ENCODE peak calls at places on chromosomes 5 and 9, in ten cellular contexts. X, H, R, O, Q, N, P, C, Y and U are unnamed samples.

GRCh38 chr5:133232011-133232410 is 180.2 kb downstream of the HSPA4 start:
- DNase-seq in X (no peak), H (no peak), R (no peak), O (no peak), Q (no peak), N (no peak), P (no peak), C (no peak), Y (no peak), U (no peak)

GRCh38 chr5:124287813-124288212 is 458.6 kb downstream of the ZNF608 start:
- DNase-seq in X (no peak), H (no peak), R (no peak), O (no peak), Q (no peak), N (no peak), P (no peak), C (no peak), Y (no peak), U (no peak)

GRCh38 chr9:136020206-136020605 is 59.0 kb upstream of the UBAC1 start:
- DNase-seq in X (no peak), H (no peak), R (no peak), O (no peak), Q (no peak), N (no peak), P (no peak), C (no peak), Y (no peak), U (no peak)

GRCh38 chr5:145825751-145826180 is 9.4 kb downstream of the PRELID2 start:
- DNase-seq in X (no peak), H (peak; percentile 78), R (no peak), O (peak; percentile 85), Q (peak; percentile 32), N (no peak), P (no peak), C (no peak), Y (no peak), U (no peak)

GRCh38 chr9:106883626-106884190 is 20.7 kb downstream of the ZNF462 start:
- DNase-seq in X (peak; percentile 20), H (peak; percentile 59), R (peak; percentile 41), O (no peak), Q (no peak), N (no peak), P (no peak), C (no peak), Y (no peak), U (peak; percentile 38)

GRCh38 chr9:27151693-27152397 is 42.8 kb downstream of the TEK start:
- DNase-seq in X (peak; percentile 44), H (peak; percentile 47), R (no peak), O (peak; percentile 70), Q (no peak), N (no peak), P (no peak), C (peak; percentile 32), Y (no peak), U (no peak)

GRCh38 chr5:75616961-75617660 is 5.9 kb downstream of the ANKDD1B start:
- DNase-seq in X (no peak), H (no peak), R (no peak), O (peak; percentile 78), Q (no peak), N (no peak), P (no peak), C (peak; percentile 30), Y (no peak), U (no peak)

GRCh38 chr9:71725590-71726338 is 42.5 kb downstream of the CEMIP2 start:
- DNase-seq in X (peak; percentile 34), H (peak; percentile 40), R (no peak), O (peak; percentile 40), Q (peak; percentile 79), N (no peak), P (peak; percentile 35), C (peak; percentile 64), Y (no peak), U (peak; percentile 62)

GRCh38 chr9:83281306-83282255 is 218.6 kb upstream of the RASEF start:
- DNase-seq in X (peak; percentile 30), H (peak; percentile 6), R (peak; percentile 74), O (peak; percentile 60), Q (no peak), N (no peak), P (no peak), C (peak; percentile 15), Y (no peak), U (no peak)

GRCh38 chr5:137954131-137954879 is 65.0 kb downstream of the PKD2L2 start:
- DNase-seq in X (peak; percentile 88), H (peak; percentile 86), R (no peak), O (peak; percentile 97), Q (peak; percentile 74), N (no peak), P (no peak), C (peak; percentile 9), Y (no peak), U (peak; percentile 61)